ENCODE peak calls at places on chromosomes 13 and 19, in ten cellular contexts. Y, G, M, H, A, X, K, F, P and E are unnamed samples.

GRCh38 chr19:15371786-15372380 is 7.7 kb downstream of the AKAP8 start:
- DNase-seq in Y (no peak), G (no peak), M (no peak), H (no peak), A (no peak), X (no peak), K (no peak), F (no peak), P (no peak), E (no peak)

GRCh38 chr13:113631341-113632095 is 26.5 kb downstream of the ATP4B start:
- DNase-seq in Y (no peak), G (no peak), M (no peak), H (no peak), A (no peak), X (no peak), K (no peak), F (no peak), P (no peak), E (no peak)

GRCh38 chr13:110824901-110825300 is 90.0 kb downstream of the ANKRD10 start:
- DNase-seq in Y (no peak), G (no peak), M (no peak), H (no peak), A (no peak), X (no peak), K (no peak), F (no peak), P (no peak), E (no peak)

GRCh38 chr13:63024458-63024857 is 1608.8 kb upstream of the PCDH20 start:
- DNase-seq in Y (peak), G (no peak), M (no peak), H (no peak), A (no peak), X (peak), K (peak), F (no peak), P (no peak), E (no peak)

GRCh38 chr13:28584873-28585317 is 74.0 kb upstream of the POMP start:
- DNase-seq in Y (peak), G (peak), M (no peak), H (no peak), A (no peak), X (peak), K (peak), F (no peak), P (no peak), E (peak)

GRCh38 chr13:42788601-42789000 is 7.2 kb downstream of the FAM216B start:
- DNase-seq in Y (no peak), G (no peak), M (no peak), H (no peak), A (no peak), X (no peak), K (no peak), F (no peak), P (no peak), E (no peak)

GRCh38 chr13:45863716-45864590 is 12.4 kb upstream of the SIAH3 start:
- DNase-seq in Y (no peak), G (no peak), M (no peak), H (no peak), A (no peak), X (no peak), K (no peak), F (peak), P (no peak), E (no peak)

GRCh38 chr13:66071608-66072007 is 1158.5 kb downstream of the PCDH9 start:
- DNase-seq in Y (no peak), G (no peak), M (no peak), H (no peak), A (no peak), X (no peak), K (no peak), F (no peak), P (no peak), E (no peak)

GRCh38 chr19:46009530-46010510 is 13.0 kb downstream of the PGLYRP1 start:
- DNase-seq in Y (peak), G (peak), M (peak), H (peak), A (peak), X (peak), K (peak), F (peak), P (peak), E (peak)

GRCh38 chr13:105616313-105617075 is 919.0 kb downstream of the EFNB2 start:
- DNase-seq in Y (no peak), G (no peak), M (no peak), H (no peak), A (no peak), X (no peak), K (no peak), F (no peak), P (no peak), E (no peak)

GRCh38 chr19:39705578-39706188 is 1.4 kb downstream of the LGALS14 start:
- DNase-seq in Y (no peak), G (no peak), M (no peak), H (no peak), A (no peak), X (peak), K (no peak), F (no peak), P (no peak), E (no peak)

GRCh38 chr13:98853791-98854191 is 101.3 kb upstream of the SLC15A1 start:
- DNase-seq in Y (peak), G (peak), M (no peak), H (no peak), A (no peak), X (peak), K (peak), F (no peak), P (no peak), E (peak)

GRCh38 chr19:38974599-38975213 is 836 bp downstream of the FBXO17 start:
- DNase-seq in Y (no peak), G (peak), M (no peak), H (no peak), A (no peak), X (peak), K (peak), F (no peak), P (no peak), E (peak)

GRCh38 chr13:28568286-28568685 is 73.4 kb upstream of the FLT1 start:
- DNase-seq in Y (peak), G (peak), M (peak), H (no peak), A (no peak), X (peak), K (no peak), F (peak), P (peak), E (peak)

GRCh38 chr19:29383696-29384095 is 142.1 kb upstream of the VSTM2B start:
- DNase-seq in Y (no peak), G (no peak), M (no peak), H (no peak), A (no peak), X (no peak), K (no peak), F (no peak), P (no peak), E (no peak)

GRCh38 chr19:37313335-37313627 is 57.6 kb upstream of the ZNF527 start:
- DNase-seq in Y (no peak), G (no peak), M (no peak), H (no peak), A (no peak), X (no peak), K (no peak), F (no peak), P (no peak), E (no peak)